ENCODE peak calls at places on chromosomes 7 and 10, in five cellular contexts. One of them, this sample, is unnamed.
A peak's percentile ranks its signal among the peaks of the same experiment; 100 is the strongest.

GRCh38 chr10:33352154-33352553 is 17.7 kb upstream of the NRP1 start:
- DNase-seq in iPS DF 6.9: no peak
- DNase-seq in globus pallidus: no peak
- DNase-seq in iPS-NIHi11: no peak
- DNase-seq in GM20000: no peak
- DNase-seq in this sample: peak; percentile 56

GRCh38 chr7:20581956-20582355 is 33.5 kb upstream of the ABCB5 start:
- DNase-seq in iPS DF 6.9: no peak
- DNase-seq in globus pallidus: no peak
- DNase-seq in iPS-NIHi11: no peak
- DNase-seq in GM20000: no peak
- DNase-seq in this sample: no peak

GRCh38 chr7:73768661-73769480 is 1.2 kb downstream of the CLDN3 start:
- DNase-seq in iPS DF 6.9: no peak
- DNase-seq in globus pallidus: no peak
- DNase-seq in iPS-NIHi11: no peak
- DNase-seq in GM20000: no peak
- DNase-seq in this sample: no peak

GRCh38 chr10:71486465-71487114 is 89.9 kb downstream of the CDH23 start:
- DNase-seq in iPS DF 6.9: peak; percentile 71
- DNase-seq in globus pallidus: peak; percentile 37
- DNase-seq in iPS-NIHi11: peak; percentile 85
- DNase-seq in GM20000: peak; percentile 46
- DNase-seq in this sample: peak; percentile 8

GRCh38 chr7:6579446-6579845 is 2.2 kb downstream of the ZDHHC4 start:
- DNase-seq in iPS DF 6.9: no peak
- DNase-seq in globus pallidus: no peak
- DNase-seq in iPS-NIHi11: no peak
- DNase-seq in GM20000: no peak
- DNase-seq in this sample: peak; percentile 26

GRCh38 chr10:34743804-34744203 is 71.3 kb downstream of the PARD3 start:
- DNase-seq in iPS DF 6.9: no peak
- DNase-seq in globus pallidus: peak; percentile 25
- DNase-seq in iPS-NIHi11: no peak
- DNase-seq in GM20000: no peak
- DNase-seq in this sample: no peak

GRCh38 chr7:133730360-133730759 is 396.8 kb upstream of the LRGUK start:
- DNase-seq in iPS DF 6.9: no peak
- DNase-seq in globus pallidus: no peak
- DNase-seq in iPS-NIHi11: no peak
- DNase-seq in GM20000: no peak
- DNase-seq in this sample: no peak

GRCh38 chr7:29968683-29969457 is 20.7 kb downstream of the SCRN1 start:
- DNase-seq in iPS DF 6.9: no peak
- DNase-seq in globus pallidus: peak; percentile 46
- DNase-seq in iPS-NIHi11: no peak
- DNase-seq in GM20000: no peak
- DNase-seq in this sample: peak; percentile 82